ENCODE peak calls at places on chromosomes 12 and 14, in four cellular contexts. O, H, P and U are unnamed samples.

GRCh38 chr12:32644455-32644854 is 34.6 kb upstream of the DNM1L start:
- DNase-seq in P (no peak), O (peak; percentile 50), H (no peak), U (no peak)

GRCh38 chr14:98137626-98138025 is 1134.4 kb downstream of the BCL11B start:
- DNase-seq in O (no peak), P (no peak), H (no peak), U (no peak)

GRCh38 chr12:2998789-2999264 is 39.6 kb downstream of the TEAD4 start:
- DNase-seq in H (no peak), O (peak; percentile 71), P (no peak), U (no peak)

GRCh38 chr12:27800819-27801218 is 20.8 kb upstream of the MANSC4 start:
- DNase-seq in H (no peak), P (no peak), O (no peak), U (no peak)

GRCh38 chr12:14239935-14240872 is 125.3 kb upstream of the ATF7IP start:
- DNase-seq in H (peak; percentile 33), O (no peak), P (no peak), U (no peak)

GRCh38 chr12:51198568-51199400 is 19.1 kb downstream of the POU6F1 start:
- DNase-seq in O (no peak), P (no peak), H (peak; percentile 20), U (no peak)

GRCh38 chr12:103272949-103273348 is 222.8 kb downstream of the C12orf42 start:
- DNase-seq in P (no peak), H (no peak), O (no peak), U (no peak)

GRCh38 chr12:109883429-109883828 is 3.1 kb upstream of the GLTP start:
- DNase-seq in H (peak; percentile 4), P (peak; percentile 81), O (no peak), U (no peak)

GRCh38 chr14:102262894-102263462 is 42.0 kb downstream of the MOK start:
- DNase-seq in O (peak; percentile 62), P (no peak), H (peak; percentile 79), U (no peak)

GRCh38 chr12:113041560-113041959 is 15.0 kb upstream of the DTX1 start:
- DNase-seq in P (no peak), O (no peak), H (no peak), U (no peak)

GRCh38 chr12:94956936-94957464 is 46.5 kb downstream of the NDUFA12 start:
- DNase-seq in O (no peak), H (no peak), P (no peak), U (no peak)

GRCh38 chr12:52171950-52172512 is 19.8 kb downstream of the KRT80 start:
- DNase-seq in H (no peak), O (no peak), P (no peak), U (no peak)

GRCh38 chr12:75553398-75553797 is 42.0 kb upstream of the KRR1 start:
- DNase-seq in P (no peak), O (no peak), H (no peak), U (no peak)

GRCh38 chr12:123165537-123165936 is 14.6 kb upstream of the PITPNM2 start:
- DNase-seq in H (no peak), O (no peak), P (no peak), U (no peak)

GRCh38 chr12:117202033-117202432 is 11.8 kb upstream of the FBXO21 start:
- DNase-seq in P (no peak), H (no peak), O (no peak), U (no peak)

GRCh38 chr14:101370593-101371569 is 190.4 kb upstream of the DIO3 start:
- DNase-seq in P (no peak), H (no peak), O (no peak), U (peak; percentile 83)

GRCh38 chr12:93381183-93381975 is 3.7 kb downstream of the NUDT4 start:
- DNase-seq in O (no peak), H (no peak), P (no peak), U (no peak)

GRCh38 chr12:108563804-108564151 is 1.4 kb downstream of the ISCU start:
- DNase-seq in P (no peak), H (no peak), O (no peak), U (no peak)
- TF ChIP-seq CTCF in P (no peak), H (no peak), O (no peak), U (no peak)

DNA sequence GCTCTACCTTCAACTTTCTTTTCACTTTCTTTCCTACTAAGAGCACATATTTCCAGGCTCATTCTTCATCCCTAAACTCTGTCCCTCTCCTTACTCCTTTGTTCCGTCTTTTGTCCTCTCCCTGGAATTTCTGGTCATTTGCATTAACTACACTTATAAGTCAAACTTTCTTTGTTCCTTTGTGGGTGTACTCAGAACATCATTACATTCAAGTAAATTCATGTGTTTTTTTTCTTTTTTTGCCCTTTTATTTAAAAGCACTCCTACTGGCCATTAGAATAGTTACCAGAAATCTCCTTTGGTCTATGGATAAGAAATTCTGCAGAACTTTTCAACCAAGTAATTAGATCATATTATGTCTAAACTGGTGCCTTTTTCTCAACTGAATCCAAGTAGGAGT is 802.6 kb downstream of the DIO2 start:
- DNase-seq in O (no peak), P (no peak), H (no peak), U (no peak)
- TF ChIP-seq CTCF in O (peak; percentile 25), P (no peak), H (peak; percentile 45), U (no peak)

DNA sequence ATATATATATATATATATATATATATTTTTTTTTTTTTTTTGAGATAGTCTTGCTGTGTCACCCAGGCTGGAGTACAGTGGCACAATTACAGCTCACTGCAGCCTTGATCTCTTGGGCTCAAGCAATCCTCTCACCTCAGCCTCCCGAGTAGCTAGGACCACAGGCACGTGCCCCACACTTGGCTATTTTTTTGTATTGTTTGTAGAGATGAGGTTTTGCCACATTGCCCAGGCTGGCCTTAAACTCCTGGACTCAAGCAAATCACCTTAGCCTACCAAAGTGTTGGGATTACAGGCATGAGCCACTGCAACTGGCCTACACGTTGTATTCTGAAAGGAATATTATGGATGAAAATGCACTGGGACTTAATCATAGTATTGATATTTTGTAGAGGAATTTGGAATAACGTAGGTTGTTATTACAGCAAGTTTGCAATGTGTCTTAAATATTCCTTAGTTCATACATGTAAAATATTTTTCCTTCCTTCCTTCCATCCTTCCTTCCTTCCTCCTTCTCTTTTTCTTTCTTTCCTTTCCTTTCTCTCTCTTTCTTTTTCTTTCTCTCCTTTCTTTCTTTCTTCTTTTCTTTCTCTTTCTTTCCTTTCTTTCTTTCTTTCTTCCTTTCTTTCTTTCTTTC is 862 bp downstream of the KLRB1 start:
- DNase-seq in O (no peak), H (no peak), P (no peak), U (no peak)
- TF ChIP-seq CTCF in O (no peak), H (no peak), P (no peak), U (no peak)

GRCh38 chr12:81332054-81332453 is 254.2 kb downstream of the ACSS3 start:
- DNase-seq in P (no peak), H (no peak), O (peak; percentile 1), U (no peak)

GRCh38 chr12:81330480-81330879 is 252.6 kb downstream of the ACSS3 start:
- DNase-seq in O (no peak), P (no peak), H (no peak), U (no peak)

GRCh38 chr12:81329088-81329487 is 251.2 kb downstream of the ACSS3 start:
- DNase-seq in H (no peak), O (peak; percentile 5), P (no peak), U (no peak)

GRCh38 chr12:81327458-81327857 is 249.6 kb downstream of the ACSS3 start:
- DNase-seq in O (no peak), P (no peak), H (no peak), U (no peak)
- TF ChIP-seq CTCF in O (no peak), P (no peak), H (no peak), U (no peak)

GRCh38 chr12:77300815-77301214 is 235.4 kb upstream of the E2F7 start:
- DNase-seq in H (no peak), O (no peak), P (no peak), U (no peak)
- TF ChIP-seq CTCF in H (no peak), O (no peak), P (no peak), U (no peak)